ENCODE peak calls at places on chromosomes 16 and 17, in five cellular contexts. F, T, O, V and P are unnamed samples.

GRCh38 chr17:29615492-29616299 is 7.0 kb downstream of the CORO6 start:
- DNase-seq in F (peak), O (peak), T (peak), V (peak), P (peak)

GRCh38 chr17:62565817-62566216 is 61.7 kb upstream of the MRC2 start:
- DNase-seq in V (no peak), T (no peak), O (no peak), F (no peak), P (no peak)

GRCh38 chr16:12750554-12750918 is 53.2 kb downstream of the CPPED1 start:
- DNase-seq in T (no peak), O (no peak), F (no peak), V (no peak), P (no peak)

GRCh38 chr17:15648384-15648783 is 28.9 kb upstream of the FBXW10B start:
- DNase-seq in O (peak), V (no peak), T (no peak), F (no peak), P (no peak)

GRCh38 chr17:44307387-44308186 is 814 bp upstream of the RUNDC3A start:
- DNase-seq in F (no peak), V (no peak), T (no peak), O (peak), P (no peak)

GRCh38 chr16:64397042-64397441 is 724.8 kb downstream of the CDH11 start:
- DNase-seq in V (no peak), F (no peak), T (no peak), O (no peak), P (no peak)

GRCh38 chr16:23516366-23517137 is 6.3 kb upstream of the GGA2 start:
- DNase-seq in T (no peak), F (no peak), O (no peak), V (no peak), P (no peak)

GRCh38 chr16:76265434-76266045 is 11.7 kb upstream of the CNTNAP4 start:
- DNase-seq in O (peak), F (no peak), T (no peak), V (no peak), P (no peak)

GRCh38 chr16:81532491-81533174 is 88.0 kb downstream of the CMIP start:
- DNase-seq in O (no peak), T (no peak), F (no peak), V (peak), P (no peak)

GRCh38 chr16:51067352-51067751 is 83.7 kb downstream of the SALL1 start:
- DNase-seq in T (no peak), F (no peak), V (no peak), O (no peak), P (no peak)

GRCh38 chr17:4899341-4900230 is at the start of gene C17orf107:
- DNase-seq in V (peak), O (peak), F (peak), T (peak), P (peak)

GRCh38 chr17:43545383-43545632 is 832 bp downstream of the ETV4 start:
- DNase-seq in O (no peak), T (no peak), F (no peak), V (peak), P (peak)

GRCh38 chr16:2740476-2740875 is 12.0 kb upstream of the SRRM2 start:
- DNase-seq in O (no peak), F (no peak), T (no peak), V (no peak), P (no peak)

GRCh38 chr17:75476274-75476673 is 19.8 kb downstream of the TMEM94 start:
- DNase-seq in T (no peak), O (peak), V (no peak), F (no peak), P (no peak)

GRCh38 chr17:81867123-81867951 is 3.8 kb downstream of the ARHGDIA start:
- DNase-seq in V (no peak), O (peak), F (no peak), T (no peak), P (no peak)

GRCh38 chr16:27367463-27368357 is 34.3 kb upstream of the IL21R start:
- DNase-seq in O (peak), V (peak), T (peak), F (peak), P (peak)

GRCh38 chr16:85664580-85665372 is 24.0 kb downstream of the GINS2 start:
- DNase-seq in T (no peak), O (no peak), V (peak), F (no peak), P (no peak)

GRCh38 chr16:84052071-84052622 is 9.6 kb upstream of the SLC38A8 start:
- DNase-seq in O (no peak), T (no peak), F (no peak), V (no peak), P (no peak)

GRCh38 chr16:81610144-81610842 is 165.7 kb downstream of the CMIP start:
- DNase-seq in F (peak), T (no peak), O (peak), V (peak), P (no peak)

GRCh38 chr16:12320298-12320706 is 343.8 kb downstream of the SNX29 start:
- DNase-seq in O (no peak), V (no peak), T (no peak), F (no peak), P (no peak)

GRCh38 chr17:61568219-61569072 is 22.6 kb downstream of the NACA2 start:
- DNase-seq in T (no peak), O (no peak), V (no peak), F (no peak), P (no peak)

GRCh38 chr16:55271945-55272513 is 52.0 kb upstream of the IRX6 start:
- DNase-seq in T (no peak), V (no peak), F (no peak), O (no peak), P (no peak)

GRCh38 chr17:40331743-40332641 is 23.0 kb downstream of the RARA start:
- DNase-seq in T (no peak), V (peak), F (peak), O (peak), P (no peak)

GRCh38 chr16:81259916-81260315 is 21.4 kb downstream of the BCO1 start:
- DNase-seq in T (no peak), F (no peak), V (no peak), O (no peak), P (no peak)

GRCh38 chr17:48074322-48075054 is 26.3 kb downstream of the NFE2L1 start:
- DNase-seq in F (peak), V (peak), T (peak), O (peak), P (peak)

GRCh38 chr17:17384291-17384615 is 81.1 kb downstream of the NT5M start:
- DNase-seq in F (no peak), T (no peak), O (no peak), V (no peak), P (no peak)

GRCh38 chr16:71626018-71626857 is at the start of gene MARVELD3:
- DNase-seq in O (peak), F (no peak), T (no peak), V (peak), P (no peak)

GRCh38 chr17:12765544-12765943 is 23.8 kb upstream of the ARHGAP44 start:
- DNase-seq in O (peak), V (no peak), T (peak), F (peak), P (no peak)

GRCh38 chr16:77273815-77274214 is 74.6 kb downstream of the SYCE1L start:
- DNase-seq in O (no peak), V (no peak), T (no peak), F (no peak), P (no peak)

GRCh38 chr17:17712268-17712924 is 31.1 kb downstream of the RAI1 start:
- DNase-seq in V (no peak), T (no peak), O (no peak), F (no peak), P (peak)

GRCh38 chr16:23694707-23695373 is 16.2 kb downstream of the PLK1 start:
- DNase-seq in T (no peak), O (peak), F (no peak), V (no peak), P (no peak)

GRCh38 chr17:64196626-64197025 is 66.4 kb downstream of the TEX2 start:
- DNase-seq in F (no peak), V (no peak), T (no peak), O (no peak), P (no peak)

GRCh38 chr16:55572439-55572838 is 6.0 kb downstream of the CAPNS2 start:
- DNase-seq in F (no peak), V (no peak), T (no peak), O (no peak), P (no peak)

GRCh38 chr16:5634781-5635180 is 537.2 kb upstream of the EEF2KMT start:
- DNase-seq in T (no peak), F (no peak), O (no peak), V (no peak), P (no peak)

GRCh38 chr17:7219812-7220592 is at the start of the genes ACADVL and DLG4:
- DNase-seq in V (peak), T (peak), O (peak), F (peak), P (peak)

GRCh38 chr16:24800586-24800985 is 45.2 kb upstream of the SLC5A11 start:
- DNase-seq in V (no peak), T (no peak), F (no peak), O (no peak), P (no peak)
- TF ChIP-seq CTCF in V (no peak), T (no peak), F (no peak), O (no peak), P (no peak)

DNA sequence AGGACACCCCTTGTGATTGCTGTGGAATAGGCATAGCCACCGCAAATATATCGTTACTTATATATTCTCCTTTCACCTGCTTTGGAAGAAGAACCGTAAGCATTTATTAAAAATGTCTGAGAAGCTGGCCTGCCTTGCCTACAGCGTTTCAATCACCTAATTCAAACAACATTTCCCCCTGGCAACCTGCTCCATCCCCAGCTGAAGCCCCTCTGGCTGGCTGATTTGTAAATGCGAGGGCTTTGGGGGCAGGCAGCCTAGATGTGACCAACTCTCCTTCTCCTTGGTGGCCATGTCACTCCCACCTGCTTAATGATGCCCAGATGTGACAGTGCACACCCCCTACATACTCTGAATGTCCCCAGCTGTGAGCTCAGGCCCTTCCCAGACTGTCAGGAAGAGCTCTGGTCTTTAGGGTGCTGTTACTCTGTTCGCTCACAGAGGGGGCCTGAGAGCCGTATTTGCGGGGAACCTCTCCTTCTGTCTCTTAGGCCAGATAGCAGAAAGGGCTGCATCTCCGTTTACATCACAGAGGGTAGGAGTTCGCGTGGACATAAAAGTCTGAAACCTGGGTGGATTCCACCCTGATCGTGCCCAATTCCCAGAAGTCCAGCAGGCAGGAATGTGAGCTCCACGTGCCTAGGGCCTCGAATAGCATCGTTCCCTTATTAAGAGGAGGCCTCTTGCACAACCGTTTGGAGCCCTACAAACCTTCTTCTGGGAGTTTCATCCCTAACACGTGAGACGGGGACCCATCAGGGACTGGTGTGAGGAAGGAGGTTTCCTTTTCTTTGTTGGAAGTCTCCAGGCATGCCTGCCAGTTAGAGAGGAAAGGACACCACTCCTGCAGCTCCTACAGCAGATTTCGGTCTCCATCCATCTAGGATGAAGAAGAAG is 2.4 kb upstream of the SDK2 start:
- DNase-seq in V (no peak), T (no peak), O (no peak), F (no peak), P (no peak)
- TF ChIP-seq CTCF in V (no peak), T (no peak), O (no peak), F (no peak), P (no peak)

DNA sequence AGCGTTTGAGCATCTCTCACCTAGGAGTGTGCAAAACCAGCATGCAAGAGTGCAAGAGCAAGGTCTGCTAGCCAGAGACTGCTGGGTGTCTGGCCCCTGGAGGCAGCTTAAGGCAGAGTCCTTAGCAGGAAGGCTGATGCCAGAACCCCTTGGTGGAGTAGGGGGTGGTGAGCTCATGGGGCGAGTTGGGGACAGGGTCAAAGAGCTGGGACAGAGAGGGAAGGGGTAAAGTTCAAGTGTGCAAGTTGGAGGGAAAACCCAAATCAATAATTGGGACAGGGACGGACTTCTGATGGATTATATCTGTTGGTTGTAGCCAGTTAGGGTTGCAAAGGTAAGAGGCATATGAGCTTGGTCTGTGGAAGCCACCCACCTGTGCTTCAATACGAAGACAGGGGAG is 443.6 kb upstream of the CDH5 start:
- DNase-seq in T (no peak), F (no peak), O (no peak), V (no peak), P (no peak)
- TF ChIP-seq CTCF in T (no peak), F (no peak), O (no peak), V (no peak), P (no peak)

DNA sequence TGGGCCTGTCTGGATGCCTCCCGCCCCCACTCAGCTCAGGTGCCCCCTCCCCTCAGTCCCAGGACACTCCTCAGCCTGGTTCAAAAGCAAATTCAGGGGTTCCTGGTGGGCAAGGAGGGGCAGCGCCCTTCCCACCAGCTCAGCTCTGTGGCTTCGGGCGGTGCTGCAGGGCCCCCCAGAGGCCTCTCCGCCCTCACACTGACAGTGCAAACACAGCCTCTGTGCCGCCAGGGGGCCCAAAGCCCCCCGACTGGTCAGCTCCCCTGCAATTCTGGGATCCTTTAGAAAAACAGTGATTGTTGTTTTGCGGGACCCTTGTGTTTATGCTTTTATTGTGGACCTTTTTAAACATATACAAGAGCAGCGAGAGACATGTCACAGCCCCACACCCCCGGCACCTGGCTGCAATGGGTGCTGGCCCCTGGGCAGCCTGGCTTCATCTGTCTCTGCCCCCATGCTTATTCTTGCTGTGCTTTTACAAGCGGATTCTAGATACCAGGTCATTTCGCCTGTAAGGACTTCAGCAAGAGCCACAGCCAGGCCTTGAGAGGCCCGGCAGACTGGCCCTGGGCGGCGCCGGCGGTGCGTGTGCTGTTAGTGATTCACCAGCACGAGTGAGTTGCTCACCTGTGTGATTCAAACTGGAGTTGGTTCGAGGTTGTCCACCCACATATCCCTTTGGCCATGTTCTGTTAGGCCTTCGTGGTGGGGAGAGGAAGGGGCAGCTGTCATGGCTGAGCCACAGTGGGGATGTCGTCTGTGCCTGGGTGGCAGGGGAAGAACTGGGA is 21.2 kb downstream of the ZNF469 start:
- DNase-seq in V (no peak), F (no peak), O (peak), T (no peak), P (no peak)
- TF ChIP-seq CTCF in V (no peak), F (no peak), O (no peak), T (no peak), P (no peak)